ENCODE peak calls at places on chromosomes 12 and 14, in seven cellular contexts. C, Y, U, L, K, V and G are unnamed samples.

GRCh38 chr14:21227981-21228380 is 41.3 kb downstream of the HNRNPC start:
- DNase-seq in L (no peak), K (no peak), Y (no peak), C (no peak), V (no peak), U (no peak), G (no peak)

GRCh38 chr12:121783771-121784170 is 9.7 kb downstream of the RHOF start:
- DNase-seq in C (no peak), Y (no peak), U (no peak), K (no peak), V (no peak), L (no peak), G (no peak)

GRCh38 chr14:50997712-50998111 is 53.4 kb upstream of the PYGL start:
- DNase-seq in Y (no peak), U (no peak), C (no peak), K (no peak), L (no peak), V (no peak), G (peak)

GRCh38 chr12:47837190-47838171 is 17.8 kb upstream of the HDAC7 start:
- DNase-seq in V (peak), Y (peak), K (peak), C (peak), U (peak), L (peak), G (peak)

GRCh38 chr12:121170581-121171260 is 38.0 kb downstream of the P2RX7 start:
- DNase-seq in V (no peak), C (no peak), U (no peak), L (no peak), Y (no peak), K (no peak), G (no peak)

GRCh38 chr14:56273151-56273550 is 154.9 kb downstream of the PELI2 start:
- DNase-seq in Y (no peak), U (no peak), C (no peak), L (no peak), V (no peak), K (no peak), G (no peak)

GRCh38 chr12:2383276-2384028 is 330.7 kb downstream of the CACNA1C start:
- DNase-seq in U (no peak), L (no peak), K (no peak), Y (no peak), C (no peak), V (no peak), G (peak)

GRCh38 chr12:80293347-80293746 is 150.7 kb upstream of the PTPRQ start:
- DNase-seq in C (no peak), Y (no peak), U (peak), L (no peak), V (no peak), K (no peak), G (no peak)

GRCh38 chr12:18430425-18431048 is 169.2 kb downstream of the PIK3C2G start:
- DNase-seq in L (peak), Y (peak), U (no peak), C (peak), K (peak), V (peak), G (peak)

DNA sequence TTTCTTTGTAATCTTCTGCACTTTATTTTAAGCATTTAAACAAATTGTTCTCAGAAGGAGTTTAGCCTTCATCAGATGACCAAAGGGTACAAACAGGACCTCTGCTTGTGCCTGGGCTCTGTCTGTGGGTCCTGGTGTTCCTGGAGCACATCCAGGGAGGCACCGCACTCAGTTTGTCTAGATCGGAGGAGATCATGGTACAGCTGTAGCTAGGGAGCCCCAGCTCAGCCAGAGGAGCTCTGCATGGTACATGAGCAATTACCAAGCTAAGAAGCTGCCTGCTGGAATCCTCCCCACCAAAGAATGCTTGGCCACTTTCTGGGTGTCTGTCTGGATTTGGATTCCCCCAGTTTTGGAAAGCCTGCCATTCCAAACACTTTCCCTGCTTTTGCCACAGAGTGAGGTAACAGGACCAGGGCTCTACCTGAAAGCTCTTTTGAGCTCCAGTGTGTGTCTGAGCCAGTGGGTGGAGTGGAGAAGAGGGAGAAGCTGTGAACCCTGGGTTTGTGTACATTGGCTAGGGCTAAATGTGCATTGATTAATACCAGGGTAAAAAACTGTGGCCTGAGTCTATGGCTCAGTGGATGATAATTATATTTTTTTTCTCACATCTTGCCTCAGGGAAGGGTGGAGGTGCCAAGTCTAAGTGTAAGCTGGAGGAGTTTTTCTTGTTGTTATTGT is 163.6 kb upstream of the IGF1 start:
- DNase-seq in L (no peak), V (no peak), K (no peak), U (no peak), C (no peak), Y (no peak), G (no peak)
- TF ChIP-seq SP1 in L (no peak), V (no peak), K (no peak), U (no peak), C (no peak), Y (no peak), G (no peak)

DNA sequence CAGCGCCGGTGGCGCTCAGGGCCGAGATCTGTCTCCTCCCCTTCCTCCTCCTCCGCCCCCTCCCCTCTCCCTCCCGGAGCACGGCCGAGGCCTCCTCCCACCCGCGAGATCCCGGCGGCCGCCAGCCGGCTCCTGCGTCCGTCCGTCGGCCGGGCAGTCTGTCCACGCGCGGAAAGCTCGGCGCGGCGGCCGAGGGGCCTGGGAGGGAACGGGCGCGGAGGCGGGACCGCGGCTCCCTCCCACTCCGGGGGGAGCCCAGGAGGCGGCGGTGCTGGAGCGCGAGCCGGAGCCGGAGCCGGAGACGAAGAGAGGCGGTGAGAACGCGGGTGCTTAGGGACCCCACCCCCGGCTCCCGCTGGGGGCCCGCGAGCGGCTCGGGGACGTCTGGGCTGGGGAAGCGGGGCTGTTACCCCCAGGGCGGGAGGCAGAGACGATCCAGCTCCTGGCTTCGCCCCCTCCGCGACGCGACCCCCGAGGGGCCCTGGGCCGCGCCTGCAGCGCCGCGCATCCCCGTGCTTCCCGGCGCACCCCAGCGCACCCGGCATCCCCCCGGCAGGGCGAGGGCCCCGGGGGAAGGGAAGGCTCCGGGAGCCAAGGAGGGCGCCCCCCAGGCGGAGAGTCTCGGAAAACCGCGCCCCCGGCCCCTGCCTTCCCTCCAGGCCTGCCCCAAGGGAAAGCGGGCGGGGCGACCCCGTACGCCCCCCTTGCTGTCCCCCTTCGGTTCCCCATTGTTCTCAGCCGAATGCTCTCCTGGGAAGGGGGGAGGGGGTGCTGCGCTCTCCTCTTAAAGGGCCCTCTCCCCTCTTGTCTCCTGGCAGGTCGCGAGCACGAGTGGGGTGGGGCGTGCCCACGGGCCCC is at the start of gene DTX1:
- DNase-seq in V (no peak), C (no peak), L (no peak), Y (no peak), K (no peak), U (no peak), G (no peak)
- TF ChIP-seq SP1 in V (no peak), C (no peak), L (no peak), Y (peak), K (no peak), U (no peak), G (no peak)

DNA sequence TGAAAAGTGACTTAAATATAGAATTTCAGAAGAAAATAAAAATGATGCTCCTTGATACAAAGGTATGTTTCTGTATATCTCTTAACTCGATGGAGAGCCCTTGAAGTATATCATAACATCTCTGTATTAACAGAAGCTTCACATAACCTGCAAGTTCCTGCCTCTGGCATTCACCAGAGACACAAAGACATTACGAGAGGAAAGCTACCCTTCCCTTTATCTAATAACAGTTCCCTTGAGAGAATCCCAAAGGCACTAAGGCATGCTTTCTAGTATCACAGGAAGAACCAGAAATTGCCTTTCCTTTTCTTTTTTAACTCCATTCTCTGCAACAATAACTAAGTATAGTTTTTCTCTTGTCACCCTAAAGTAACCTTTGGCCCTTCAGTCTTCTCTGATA is 164.5 kb downstream of the MGAT4C start:
- DNase-seq in C (no peak), V (no peak), L (no peak), U (no peak), Y (no peak), K (no peak), G (no peak)
- TF ChIP-seq SP1 in C (no peak), V (no peak), L (no peak), U (no peak), Y (no peak), K (no peak), G (no peak)

GRCh38 chr12:55728932-55729591 is at the start of gene CD63:
- DNase-seq in K (peak), Y (peak), V (peak), L (peak), C (no peak), U (no peak), G (peak)
- TF ChIP-seq SP1 in K (no peak), Y (peak), V (no peak), L (no peak), C (no peak), U (peak), G (no peak)

GRCh38 chr12:52029686-52030085 is 21.6 kb upstream of the NR4A1 start:
- DNase-seq in L (no peak), V (peak), Y (peak), K (peak), C (no peak), U (no peak), G (no peak)

GRCh38 chr12:52033506-52034258 is 17.6 kb upstream of the NR4A1 start:
- DNase-seq in K (no peak), U (no peak), L (no peak), Y (no peak), V (no peak), C (no peak), G (no peak)

GRCh38 chr12:52032797-52033505 is 18.3 kb upstream of the NR4A1 start:
- DNase-seq in C (peak), U (peak), L (peak), Y (peak), V (peak), K (peak), G (peak)

GRCh38 chr12:52035926-52036325 is 15.3 kb upstream of the NR4A1 start:
- DNase-seq in U (no peak), C (no peak), Y (no peak), K (no peak), L (no peak), V (no peak), G (no peak)

GRCh38 chr12:52032431-52032796 is 18.8 kb upstream of the NR4A1 start:
- DNase-seq in K (no peak), V (no peak), Y (no peak), L (no peak), U (no peak), C (no peak), G (no peak)
- TF ChIP-seq SP1 in K (no peak), V (no peak), Y (no peak), L (no peak), U (no peak), C (no peak), G (no peak)

GRCh38 chr14:101596742-101597141 is 35.4 kb downstream of the DIO3 start:
- DNase-seq in V (no peak), L (no peak), C (no peak), Y (no peak), U (no peak), K (no peak), G (no peak)
- TF ChIP-seq SP1 in V (no peak), L (no peak), C (no peak), Y (no peak), U (no peak), K (no peak), G (no peak)

GRCh38 chr12:7144414-7145120 is 14.4 kb downstream of the CLSTN3 start:
- DNase-seq in L (peak), K (peak), C (peak), V (no peak), Y (no peak), U (no peak), G (no peak)
- TF ChIP-seq SP1 in L (no peak), K (no peak), C (no peak), V (no peak), Y (no peak), U (no peak), G (no peak)

GRCh38 chr14:88786715-88787114 is 6.0 kb downstream of the EML5 start:
- DNase-seq in K (no peak), C (no peak), U (no peak), Y (no peak), V (no peak), L (no peak), G (no peak)
- TF ChIP-seq SP1 in K (no peak), C (no peak), U (no peak), Y (no peak), V (no peak), L (no peak), G (no peak)

GRCh38 chr12:9149372-9149771 is 33.7 kb upstream of the A2M start:
- DNase-seq in U (no peak), K (no peak), C (peak), L (no peak), Y (peak), V (peak), G (no peak)
- TF ChIP-seq SP1 in U (no peak), K (no peak), C (no peak), L (no peak), Y (no peak), V (no peak), G (no peak)

DNA sequence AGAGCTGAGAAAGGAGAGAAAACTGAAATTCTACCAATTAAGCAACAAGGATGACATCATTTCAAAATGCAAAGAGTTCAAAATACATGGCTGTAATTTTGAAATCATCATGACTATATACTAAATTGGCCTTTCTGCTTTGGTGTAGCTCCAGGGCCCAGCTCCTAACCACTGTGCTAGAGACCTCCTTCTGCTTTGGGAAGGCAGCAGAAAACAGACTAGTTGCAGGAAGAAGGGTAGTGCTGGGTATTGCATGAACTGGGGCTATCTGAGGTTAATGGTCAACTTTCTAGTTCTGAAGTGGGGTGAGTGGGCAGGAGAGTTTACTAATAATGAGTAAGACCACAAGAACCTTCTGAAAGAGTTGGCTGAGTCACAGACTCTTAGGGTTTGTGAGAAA is 66.2 kb downstream of the PTGER2 start:
- DNase-seq in Y (no peak), U (peak), C (no peak), L (no peak), V (no peak), K (no peak), G (no peak)
- TF ChIP-seq SP1 in Y (no peak), U (no peak), C (no peak), L (no peak), V (no peak), K (no peak), G (no peak)